ENCODE peak calls at places on chromosomes 4 and X, in four cellular contexts. O, Z, H and I are unnamed samples.

GRCh38 chr4:2796261-2797187 is 3.6 kb downstream of the SH3BP2 start:
- DNase-seq in O (peak; percentile 55), H (peak; percentile 31), Z (no peak), I (no peak)

GRCh38 chr4:109432676-109433075 is 939 bp upstream of the SEC24B start:
- DNase-seq in Z (no peak), H (peak; percentile 44), O (no peak), I (peak; percentile 47)

GRCh38 chr4:3387943-3388348 is 53.8 kb upstream of the HGFAC start:
- DNase-seq in Z (no peak), H (no peak), O (peak; percentile 90), I (no peak)

GRCh38 chrX:88135735-88136134 is 611.3 kb upstream of the CPXCR1 start:
- DNase-seq in H (no peak), Z (peak; percentile 0), O (no peak), I (no peak)

GRCh38 chr4:159289682-159290081 is 186.8 kb downstream of the RAPGEF2 start:
- DNase-seq in O (no peak), H (no peak), Z (no peak), I (no peak)

GRCh38 chr4:92387459-92388069 is 83.8 kb downstream of the GRID2 start:
- DNase-seq in H (no peak), Z (peak; percentile 31), O (no peak), I (peak; percentile 13)

GRCh38 chrX:42746606-42747005 is 31.4 kb downstream of the PPP1R2C start:
- DNase-seq in H (peak; percentile 47), Z (no peak), O (no peak), I (no peak)

GRCh38 chr4:141541851-141542250 is 94.5 kb upstream of the IL15 start:
- DNase-seq in O (no peak), H (peak; percentile 10), Z (no peak), I (no peak)

GRCh38 chr4:69781458-69782418 is 21.3 kb upstream of the SULT1B1 start:
- DNase-seq in H (no peak), O (no peak), Z (no peak), I (no peak)

GRCh38 chr4:121950212-121950679 is 1.6 kb downstream of the TRPC3 start:
- DNase-seq in O (peak; percentile 68), H (peak; percentile 13), Z (peak; percentile 78), I (no peak)

GRCh38 chr4:112214397-112215264 is 17.0 kb upstream of the AP1AR start:
- DNase-seq in H (no peak), O (no peak), Z (no peak), I (no peak)

GRCh38 chr4:20430555-20430954 is 178.8 kb downstream of the SLIT2 start:
- DNase-seq in Z (no peak), H (no peak), O (no peak), I (peak; percentile 53)

GRCh38 chr4:122045533-122045932 is 93.7 kb upstream of the TRPC3 start:
- DNase-seq in Z (no peak), H (peak; percentile 94), O (no peak), I (peak; percentile 87)

GRCh38 chr4:118989098-118990080 is 100.7 kb downstream of the SYNPO2 start:
- DNase-seq in O (no peak), H (peak; percentile 96), Z (no peak), I (peak; percentile 76)

GRCh38 chrX:16882188-16882587 is 12.0 kb upstream of the RBBP7 start:
- DNase-seq in Z (no peak), H (no peak), O (peak; percentile 51), I (no peak)

GRCh38 chr4:121030151-121030550 is 42.2 kb downstream of the NDNF start:
- DNase-seq in O (no peak), H (no peak), Z (no peak), I (no peak)

GRCh38 chrX:46573896-46574336 is 351 bp downstream of the CHST7 start:
- DNase-seq in O (peak; percentile 51), Z (peak; percentile 32), H (no peak), I (no peak)

GRCh38 chr4:6509587-6509986 is 37.2 kb upstream of the PPP2R2C start:
- DNase-seq in O (no peak), H (no peak), Z (no peak), I (no peak)

GRCh38 chr4:153541426-153542096 is 75.4 kb downstream of the TMEM131L start:
- DNase-seq in O (no peak), Z (no peak), H (peak; percentile 91), I (peak; percentile 92)

GRCh38 chr4:139454111-139454600 is at the start of gene RAB33B:
- DNase-seq in O (no peak), Z (no peak), H (peak; percentile 61), I (no peak)

GRCh38 chrX:112866175-112866574 is 25.5 kb upstream of the AMOT start:
- DNase-seq in O (no peak), H (no peak), Z (no peak), I (no peak)

GRCh38 chr4:7781361-7781760 is 158.3 kb downstream of the AFAP1 start:
- DNase-seq in H (no peak), Z (no peak), O (no peak), I (no peak)

GRCh38 chr4:44098973-44099372 is 349.6 kb downstream of the KCTD8 start:
- DNase-seq in Z (no peak), H (no peak), O (no peak), I (no peak)

GRCh38 chrX:39755152-39756032 is 342.4 kb downstream of the BCOR start:
- DNase-seq in H (peak; percentile 83), O (peak; percentile 42), Z (peak; percentile 23), I (peak; percentile 90)

GRCh38 chrX:53257670-53258423 is 23.5 kb downstream of the IQSEC2 start:
- DNase-seq in O (no peak), H (no peak), Z (no peak), I (no peak)

GRCh38 chr4:23579166-23579565 is 310.7 kb downstream of the PPARGC1A start:
- DNase-seq in H (no peak), O (no peak), Z (no peak), I (no peak)

GRCh38 chr4:21795091-21795490 is 153.5 kb downstream of the KCNIP4 start:
- DNase-seq in O (no peak), Z (no peak), H (no peak), I (no peak)

GRCh38 chr4:176163041-176163440 is 32.3 kb downstream of the SPATA4 start:
- DNase-seq in O (no peak), H (no peak), Z (no peak), I (no peak)

GRCh38 chrX:154125356-154126040 is 18.5 kb upstream of the OPN1LW start:
- DNase-seq in O (no peak), Z (no peak), H (no peak), I (no peak)

GRCh38 chrX:123993326-123993725 is 31.8 kb downstream of the STAG2 start:
- DNase-seq in H (peak; percentile 14), Z (no peak), O (no peak), I (peak; percentile 24)

GRCh38 chr4:142781114-142781513 is 65.0 kb downstream of the INPP4B start:
- DNase-seq in Z (no peak), O (no peak), H (no peak), I (no peak)

GRCh38 chr4:141713771-141714445 is 77.5 kb downstream of the IL15 start:
- DNase-seq in H (peak; percentile 11), O (no peak), Z (no peak), I (peak; percentile 41)

GRCh38 chr4:15989431-15989830 is 26.5 kb upstream of the FGFBP2 start:
- DNase-seq in H (no peak), O (no peak), Z (no peak), I (no peak)

DNA sequence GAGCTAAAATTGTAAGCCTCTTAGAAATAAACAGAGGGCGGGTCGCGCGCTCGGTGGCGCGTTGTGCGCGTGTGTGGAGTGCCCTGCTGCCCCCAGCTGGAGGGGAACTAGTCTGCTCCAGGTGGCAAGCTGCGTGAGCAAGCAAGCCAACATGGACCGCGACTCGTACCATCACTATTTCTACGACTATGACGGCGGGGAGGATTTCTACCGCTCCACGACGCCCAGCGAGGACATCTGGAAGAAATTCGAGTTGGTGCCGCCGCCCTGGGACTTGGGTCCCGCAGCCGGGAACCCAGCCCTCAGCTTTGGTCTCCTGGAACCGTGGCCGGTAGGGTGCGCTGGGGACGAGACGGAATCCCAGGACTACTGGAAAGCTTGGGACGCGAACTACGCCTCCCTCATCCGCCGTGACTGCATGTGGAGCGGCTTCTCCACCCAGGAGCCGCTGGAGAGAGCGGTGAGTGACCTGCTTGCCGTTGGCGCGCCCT is 66.1 kb downstream of the DNAAF6 start:
- DNase-seq in O (peak; percentile 26), Z (no peak), H (no peak), I (no peak)
- H3K4me3 ChIP-seq in O (no peak overlapping the region), Z (peak overlapping the region; percentile 73), H (no peak overlapping the region), I (no peak overlapping the region)

DNA sequence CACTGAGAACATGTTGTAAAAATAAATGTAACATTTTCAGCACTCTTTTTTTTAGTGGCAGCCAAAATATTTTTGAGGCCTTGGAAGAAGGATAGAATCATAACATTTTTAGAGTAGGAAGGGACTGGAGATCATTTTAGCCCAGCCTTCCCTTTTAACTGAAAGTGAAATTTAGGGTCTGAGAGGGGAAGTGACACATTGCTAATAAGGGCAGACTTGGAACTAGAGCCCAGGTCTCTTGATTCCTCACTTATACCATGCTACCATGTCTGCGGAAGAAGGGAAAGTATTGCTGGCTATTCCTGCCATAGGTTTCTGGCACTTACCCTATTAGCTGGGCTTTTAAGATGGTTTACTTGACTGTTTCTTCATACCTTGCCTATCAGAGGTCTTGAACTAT is 4.8 kb downstream of the WDR44 start:
- DNase-seq in Z (no peak), O (no peak), H (no peak), I (no peak)
- H3K4me3 ChIP-seq in Z (no peak overlapping the region), O (no peak overlapping the region), H (no peak overlapping the region), I (no peak overlapping the region)

GRCh38 chr4:138405934-138406567 is 163.9 kb upstream of the SLC7A11 start:
- DNase-seq in Z (no peak), H (peak; percentile 35), O (no peak), I (peak; percentile 43)
- H3K4me3 ChIP-seq in Z (no peak overlapping the region), H (no peak overlapping the region), O (no peak overlapping the region), I (no peak overlapping the region)

GRCh38 chr4:173508386-173509002 is 21.5 kb downstream of the HAND2 start:
- DNase-seq in O (no peak), H (no peak), Z (no peak), I (no peak)

GRCh38 chr4:173509031-173510001 is 20.7 kb downstream of the HAND2 start:
- DNase-seq in O (no peak), H (no peak), Z (no peak), I (no peak)

GRCh38 chr4:173506780-173507211 is 23.2 kb downstream of the HAND2 start:
- DNase-seq in H (no peak), O (no peak), Z (no peak), I (no peak)

GRCh38 chr4:173505924-173506779 is 23.9 kb downstream of the HAND2 start:
- DNase-seq in H (no peak), O (no peak), Z (no peak), I (no peak)

DNA sequence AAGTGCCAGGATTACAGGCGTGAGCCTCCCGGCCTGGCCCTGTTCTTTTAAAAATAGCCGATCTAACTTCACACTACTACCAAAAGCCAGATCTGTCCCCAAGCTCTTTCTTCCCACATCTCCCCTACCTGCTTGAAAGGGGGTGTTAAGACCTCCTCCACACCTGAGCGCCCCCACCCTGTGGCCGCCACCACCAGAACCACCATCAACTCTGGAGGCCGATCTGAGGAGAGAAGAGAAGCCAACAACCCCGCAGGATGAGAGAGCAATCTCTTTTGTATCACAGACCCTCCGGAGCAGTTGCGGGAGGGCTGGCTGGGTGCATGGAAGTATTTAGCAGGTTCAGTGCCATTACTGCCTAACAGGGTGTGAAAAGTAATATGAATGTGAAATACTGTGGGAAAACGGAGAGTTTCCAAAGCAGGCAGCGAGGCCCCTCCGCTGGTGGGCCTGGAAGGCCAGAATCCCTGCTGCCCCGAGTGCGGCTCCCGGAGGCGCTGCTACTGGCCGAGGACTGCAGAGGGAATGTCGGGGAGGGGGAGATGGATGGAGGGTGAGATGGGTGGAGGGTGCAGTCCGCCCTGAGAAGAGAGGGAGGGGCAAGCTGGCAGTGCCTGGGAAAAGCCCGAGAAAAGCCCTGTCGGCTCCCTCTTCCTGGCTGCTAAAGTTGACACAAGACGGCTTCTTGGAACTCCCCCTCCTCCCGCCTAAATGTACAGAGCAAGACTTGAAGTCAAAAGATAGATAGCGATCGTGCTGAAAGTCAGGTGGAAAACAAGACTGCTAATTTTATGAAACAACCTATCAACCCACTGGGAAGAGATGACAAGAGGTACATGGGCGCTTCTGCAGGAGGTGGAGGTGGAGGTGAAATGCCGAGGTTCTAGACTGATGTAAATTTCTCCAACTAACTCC is 22.3 kb downstream of the HAND2 start:
- DNase-seq in H (no peak), O (no peak), Z (no peak), I (no peak)
- H3K4me3 ChIP-seq in H (no peak overlapping the region), O (no peak overlapping the region), Z (no peak overlapping the region), I (no peak overlapping the region)